ENCODE peak calls at places on chromosomes 5 and 9, in eight cellular contexts. E is HFF-Myc; I is AG08396; G is hippocampal formation; B is CD4-positive, alpha-beta T cell; Z is NCI-H187; L is pulmonary artery endothelial cell; V is M059J. C is an unnamed sample.

GRCh38 chr5:126233256-126233655 is 190.0 kb upstream of the GRAMD2B start:
- DNase-seq in E (peak; percentile 57), I (no peak), G (no peak), B (no peak), Z (no peak), L (no peak), V (no peak), C (no peak)

GRCh38 chr5:17340363-17340762 is 122.9 kb downstream of the BASP1 start:
- DNase-seq in E (no peak), I (no peak), G (no peak), B (no peak), Z (no peak), L (no peak), V (peak; percentile 70), C (no peak)

GRCh38 chr9:95874303-95874988 is 1.0 kb upstream of the ERCC6L2 start:
- DNase-seq in E (no peak), I (peak; percentile 18), G (no peak), B (no peak), Z (peak; percentile 2), L (no peak), V (peak; percentile 60), C (no peak)

GRCh38 chr9:128632486-128632885 is 24.2 kb downstream of the DYNC2I2 start:
- DNase-seq in E (no peak), I (no peak), G (no peak), B (no peak), Z (no peak), L (no peak), V (no peak), C (no peak)

GRCh38 chr9:22623236-22623635 is 176.6 kb downstream of the DMRTA1 start:
- DNase-seq in E (no peak), I (no peak), G (no peak), B (no peak), Z (no peak), L (no peak), V (no peak), C (no peak)

GRCh38 chr9:122051401-122052346 is 41.4 kb downstream of the TTLL11 start:
- DNase-seq in E (no peak), I (peak; percentile 22), G (no peak), B (no peak), Z (no peak), L (no peak), V (peak; percentile 25), C (no peak)

GRCh38 chr9:135561391-135562234 is at the start of gene PAEP:
- DNase-seq in E (no peak), I (no peak), G (no peak), B (no peak), Z (no peak), L (no peak), V (peak; percentile 36), C (no peak)

GRCh38 chr9:35042081-35042604 is 30.3 kb downstream of the VCP start:
- DNase-seq in E (no peak), I (peak; percentile 43), G (no peak), B (no peak), Z (no peak), L (no peak), V (peak; percentile 77), C (no peak)

GRCh38 chr9:123069010-123069481 is 35.6 kb downstream of the GPR21 start:
- DNase-seq in E (peak; percentile 70), I (peak; percentile 31), G (no peak), B (no peak), Z (no peak), L (peak; percentile 22), V (peak; percentile 74), C (no peak)

GRCh38 chr5:117357886-117358285 is 783.3 kb upstream of the SEMA6A start:
- DNase-seq in E (no peak), I (no peak), G (no peak), B (no peak), Z (no peak), L (no peak), V (no peak), C (no peak)

GRCh38 chr5:16776611-16777251 is 159.4 kb downstream of the MYO10 start:
- DNase-seq in E (no peak), I (no peak), G (peak; percentile 47), B (no peak), Z (no peak), L (no peak), V (no peak), C (no peak)

GRCh38 chr5:102856374-102856748 is 101.3 kb downstream of the PAM start:
- DNase-seq in E (peak; percentile 52), I (peak; percentile 20), G (no peak), B (no peak), Z (no peak), L (no peak), V (peak; percentile 80), C (no peak)

GRCh38 chr5:17720070-17720469 is 85.8 kb downstream of the TAF11L14 start:
- DNase-seq in E (no peak), I (no peak), G (no peak), B (no peak), Z (no peak), L (no peak), V (no peak), C (no peak)

GRCh38 chr5:38138574-38138973 is 119.8 kb upstream of the EGFLAM start:
- DNase-seq in E (no peak), I (no peak), G (no peak), B (no peak), Z (no peak), L (no peak), V (no peak), C (no peak)

GRCh38 chr9:104608336-104608735 is 2.9 kb upstream of the OR13C2 start:
- DNase-seq in E (no peak), I (no peak), G (no peak), B (no peak), Z (no peak), L (no peak), V (peak; percentile 4), C (no peak)

GRCh38 chr5:149125386-149125891 is 15.9 kb upstream of the ABLIM3 start:
- DNase-seq in E (no peak), I (no peak), G (no peak), B (no peak), Z (no peak), L (no peak), V (no peak), C (no peak)

GRCh38 chr9:73611072-73611471 is 459.4 kb downstream of the ANXA1 start:
- DNase-seq in E (no peak), I (no peak), G (no peak), B (no peak), Z (no peak), L (no peak), V (no peak), C (no peak)

GRCh38 chr9:120608421-120608820 is 28.5 kb upstream of the CDK5RAP2 start:
- DNase-seq in E (no peak), I (no peak), G (no peak), B (no peak), Z (no peak), L (no peak), V (no peak), C (no peak)